ENCODE peak calls at places on chromosomes 16 and 17, in nine cellular contexts. One of them, this sample, is unnamed.

GRCh38 chr17:9211133-9211765 is 189.9 kb downstream of the NTN1 start:
- DNase-seq in stimulated activated naive CD4-positive, alpha-beta T cell: no peak
- DNase-seq in activated naive CD8-positive, alpha-beta T cell treated with anti-CD3 and anti-CD28 coated beads, Interleukin-2, amount 50 U/mL, for 16 hours: no peak
- DNase-seq in PC-3: peak; percentile 5
- DNase-seq in EH: no peak
- DNase-seq in T-helper 9 cell: no peak
- DNase-seq in HEK293T: no peak
- DNase-seq in D721Med: no peak
- DNase-seq in fibroblast of the conjunctiva: no peak
- DNase-seq in this sample: no peak

GRCh38 chr17:30278032-30278431 is 13.7 kb downstream of the BLMH start:
- DNase-seq in stimulated activated naive CD4-positive, alpha-beta T cell: no peak
- DNase-seq in activated naive CD8-positive, alpha-beta T cell treated with anti-CD3 and anti-CD28 coated beads, Interleukin-2, amount 50 U/mL, for 16 hours: no peak
- DNase-seq in PC-3: peak; percentile 9
- DNase-seq in EH: peak; percentile 48
- DNase-seq in T-helper 9 cell: no peak
- DNase-seq in HEK293T: peak; percentile 13
- DNase-seq in D721Med: no peak
- DNase-seq in fibroblast of the conjunctiva: peak; percentile 29
- DNase-seq in this sample: peak; percentile 65

GRCh38 chr17:9079461-9080103 is 58.3 kb downstream of the NTN1 start:
- DNase-seq in stimulated activated naive CD4-positive, alpha-beta T cell: no peak
- DNase-seq in activated naive CD8-positive, alpha-beta T cell treated with anti-CD3 and anti-CD28 coated beads, Interleukin-2, amount 50 U/mL, for 16 hours: no peak
- DNase-seq in PC-3: no peak
- DNase-seq in EH: no peak
- DNase-seq in T-helper 9 cell: no peak
- DNase-seq in HEK293T: no peak
- DNase-seq in D721Med: no peak
- DNase-seq in fibroblast of the conjunctiva: no peak
- DNase-seq in this sample: no peak

GRCh38 chr16:68972008-68972407 is 128.7 kb downstream of the TANGO6 start:
- DNase-seq in stimulated activated naive CD4-positive, alpha-beta T cell: no peak
- DNase-seq in activated naive CD8-positive, alpha-beta T cell treated with anti-CD3 and anti-CD28 coated beads, Interleukin-2, amount 50 U/mL, for 16 hours: no peak
- DNase-seq in PC-3: no peak
- DNase-seq in EH: no peak
- DNase-seq in T-helper 9 cell: no peak
- DNase-seq in HEK293T: no peak
- DNase-seq in D721Med: no peak
- DNase-seq in fibroblast of the conjunctiva: no peak
- DNase-seq in this sample: no peak

GRCh38 chr17:40364906-40365305 is 369 bp upstream of the GJD3 start:
- DNase-seq in stimulated activated naive CD4-positive, alpha-beta T cell: no peak
- DNase-seq in activated naive CD8-positive, alpha-beta T cell treated with anti-CD3 and anti-CD28 coated beads, Interleukin-2, amount 50 U/mL, for 16 hours: no peak
- DNase-seq in PC-3: no peak
- DNase-seq in EH: no peak
- DNase-seq in T-helper 9 cell: no peak
- DNase-seq in HEK293T: no peak
- DNase-seq in D721Med: no peak
- DNase-seq in fibroblast of the conjunctiva: no peak
- DNase-seq in this sample: no peak

GRCh38 chr16:84699147-84699711 is 571 bp upstream of the USP10 start:
- DNase-seq in stimulated activated naive CD4-positive, alpha-beta T cell: no peak
- DNase-seq in activated naive CD8-positive, alpha-beta T cell treated with anti-CD3 and anti-CD28 coated beads, Interleukin-2, amount 50 U/mL, for 16 hours: no peak
- DNase-seq in PC-3: peak; percentile 14
- DNase-seq in EH: no peak
- DNase-seq in T-helper 9 cell: no peak
- DNase-seq in HEK293T: peak; percentile 31
- DNase-seq in D721Med: no peak
- DNase-seq in fibroblast of the conjunctiva: no peak
- DNase-seq in this sample: no peak

GRCh38 chr16:824601-825000 is 24.1 kb upstream of the GNG13 start:
- DNase-seq in stimulated activated naive CD4-positive, alpha-beta T cell: no peak
- DNase-seq in activated naive CD8-positive, alpha-beta T cell treated with anti-CD3 and anti-CD28 coated beads, Interleukin-2, amount 50 U/mL, for 16 hours: no peak
- DNase-seq in PC-3: no peak
- DNase-seq in EH: no peak
- DNase-seq in T-helper 9 cell: no peak
- DNase-seq in HEK293T: no peak
- DNase-seq in D721Med: no peak
- DNase-seq in fibroblast of the conjunctiva: no peak
- DNase-seq in this sample: no peak

GRCh38 chr16:9489823-9490467 is 398.5 kb downstream of the HAPSTR1 start:
- DNase-seq in stimulated activated naive CD4-positive, alpha-beta T cell: no peak
- DNase-seq in activated naive CD8-positive, alpha-beta T cell treated with anti-CD3 and anti-CD28 coated beads, Interleukin-2, amount 50 U/mL, for 16 hours: no peak
- DNase-seq in PC-3: no peak
- DNase-seq in EH: no peak
- DNase-seq in T-helper 9 cell: no peak
- DNase-seq in HEK293T: no peak
- DNase-seq in D721Med: no peak
- DNase-seq in fibroblast of the conjunctiva: no peak
- DNase-seq in this sample: no peak

GRCh38 chr16:69905171-69905555 is 46.0 kb upstream of the CLEC18A start:
- DNase-seq in stimulated activated naive CD4-positive, alpha-beta T cell: no peak
- DNase-seq in activated naive CD8-positive, alpha-beta T cell treated with anti-CD3 and anti-CD28 coated beads, Interleukin-2, amount 50 U/mL, for 16 hours: no peak
- DNase-seq in PC-3: no peak
- DNase-seq in EH: no peak
- DNase-seq in T-helper 9 cell: no peak
- DNase-seq in HEK293T: no peak
- DNase-seq in D721Med: no peak
- DNase-seq in fibroblast of the conjunctiva: no peak
- DNase-seq in this sample: no peak

GRCh38 chr17:28529012-28529400 is 22.9 kb downstream of the FOXN1 start:
- DNase-seq in stimulated activated naive CD4-positive, alpha-beta T cell: no peak
- DNase-seq in activated naive CD8-positive, alpha-beta T cell treated with anti-CD3 and anti-CD28 coated beads, Interleukin-2, amount 50 U/mL, for 16 hours: no peak
- DNase-seq in PC-3: no peak
- DNase-seq in EH: no peak
- DNase-seq in T-helper 9 cell: no peak
- DNase-seq in HEK293T: no peak
- DNase-seq in D721Med: no peak
- DNase-seq in fibroblast of the conjunctiva: no peak
- DNase-seq in this sample: no peak

GRCh38 chr17:79438936-79439335 is 171.9 kb downstream of the RBFOX3 start:
- DNase-seq in stimulated activated naive CD4-positive, alpha-beta T cell: no peak
- DNase-seq in activated naive CD8-positive, alpha-beta T cell treated with anti-CD3 and anti-CD28 coated beads, Interleukin-2, amount 50 U/mL, for 16 hours: no peak
- DNase-seq in PC-3: no peak
- DNase-seq in EH: no peak
- DNase-seq in T-helper 9 cell: no peak
- DNase-seq in HEK293T: no peak
- DNase-seq in D721Med: peak; percentile 48
- DNase-seq in fibroblast of the conjunctiva: no peak
- DNase-seq in this sample: no peak

GRCh38 chr17:83067718-83068261 is 11.6 kb upstream of the METRNL start:
- DNase-seq in stimulated activated naive CD4-positive, alpha-beta T cell: no peak
- DNase-seq in activated naive CD8-positive, alpha-beta T cell treated with anti-CD3 and anti-CD28 coated beads, Interleukin-2, amount 50 U/mL, for 16 hours: no peak
- DNase-seq in PC-3: peak; percentile 39
- DNase-seq in EH: peak; percentile 30
- DNase-seq in T-helper 9 cell: no peak
- DNase-seq in HEK293T: peak; percentile 46
- DNase-seq in D721Med: no peak
- DNase-seq in fibroblast of the conjunctiva: no peak
- DNase-seq in this sample: no peak

GRCh38 chr16:3022208-3022696 is 1.5 kb downstream of the HCFC1R1 start:
- DNase-seq in stimulated activated naive CD4-positive, alpha-beta T cell: no peak
- DNase-seq in activated naive CD8-positive, alpha-beta T cell treated with anti-CD3 and anti-CD28 coated beads, Interleukin-2, amount 50 U/mL, for 16 hours: peak; percentile 78
- DNase-seq in PC-3: peak; percentile 89
- DNase-seq in EH: peak; percentile 98
- DNase-seq in T-helper 9 cell: peak; percentile 70
- DNase-seq in HEK293T: no peak
- DNase-seq in D721Med: no peak
- DNase-seq in fibroblast of the conjunctiva: peak; percentile 94
- DNase-seq in this sample: no peak

GRCh38 chr16:4667203-4667983 is 26.0 kb upstream of the NUDT16L1 start:
- DNase-seq in stimulated activated naive CD4-positive, alpha-beta T cell: no peak
- DNase-seq in activated naive CD8-positive, alpha-beta T cell treated with anti-CD3 and anti-CD28 coated beads, Interleukin-2, amount 50 U/mL, for 16 hours: no peak
- DNase-seq in PC-3: no peak
- DNase-seq in EH: no peak
- DNase-seq in T-helper 9 cell: no peak
- DNase-seq in HEK293T: no peak
- DNase-seq in D721Med: no peak
- DNase-seq in fibroblast of the conjunctiva: no peak
- DNase-seq in this sample: no peak

GRCh38 chr16:25177831-25178688 is 38.7 kb upstream of the AQP8 start:
- DNase-seq in stimulated activated naive CD4-positive, alpha-beta T cell: no peak
- DNase-seq in activated naive CD8-positive, alpha-beta T cell treated with anti-CD3 and anti-CD28 coated beads, Interleukin-2, amount 50 U/mL, for 16 hours: no peak
- DNase-seq in PC-3: no peak
- DNase-seq in EH: no peak
- DNase-seq in T-helper 9 cell: no peak
- DNase-seq in HEK293T: no peak
- DNase-seq in D721Med: no peak
- DNase-seq in fibroblast of the conjunctiva: no peak
- DNase-seq in this sample: no peak

GRCh38 chr16:56491657-56492261 is 28.1 kb downstream of the BBS2 start:
- DNase-seq in stimulated activated naive CD4-positive, alpha-beta T cell: no peak
- DNase-seq in activated naive CD8-positive, alpha-beta T cell treated with anti-CD3 and anti-CD28 coated beads, Interleukin-2, amount 50 U/mL, for 16 hours: no peak
- DNase-seq in PC-3: no peak
- DNase-seq in EH: no peak
- DNase-seq in T-helper 9 cell: no peak
- DNase-seq in HEK293T: no peak
- DNase-seq in D721Med: no peak
- DNase-seq in fibroblast of the conjunctiva: no peak
- DNase-seq in this sample: no peak

GRCh38 chr17:16491703-16492612 is at the start of gene LRRC75A:
- DNase-seq in stimulated activated naive CD4-positive, alpha-beta T cell: peak; percentile 11
- DNase-seq in activated naive CD8-positive, alpha-beta T cell treated with anti-CD3 and anti-CD28 coated beads, Interleukin-2, amount 50 U/mL, for 16 hours: no peak
- DNase-seq in PC-3: peak; percentile 45
- DNase-seq in EH: peak; percentile 53
- DNase-seq in T-helper 9 cell: peak; percentile 41
- DNase-seq in HEK293T: peak; percentile 74
- DNase-seq in D721Med: peak; percentile 71
- DNase-seq in fibroblast of the conjunctiva: no peak
- DNase-seq in this sample: peak; percentile 79

GRCh38 chr16:50739031-50739430 is 2.9 kb upstream of the CYLD start:
- DNase-seq in stimulated activated naive CD4-positive, alpha-beta T cell: no peak
- DNase-seq in activated naive CD8-positive, alpha-beta T cell treated with anti-CD3 and anti-CD28 coated beads, Interleukin-2, amount 50 U/mL, for 16 hours: no peak
- DNase-seq in PC-3: no peak
- DNase-seq in EH: no peak
- DNase-seq in T-helper 9 cell: no peak
- DNase-seq in HEK293T: no peak
- DNase-seq in D721Med: no peak
- DNase-seq in fibroblast of the conjunctiva: no peak
- DNase-seq in this sample: no peak

GRCh38 chr17:55717898-55718735 is 4.5 kb downstream of the TMEM100 start:
- DNase-seq in stimulated activated naive CD4-positive, alpha-beta T cell: peak; percentile 24
- DNase-seq in activated naive CD8-positive, alpha-beta T cell treated with anti-CD3 and anti-CD28 coated beads, Interleukin-2, amount 50 U/mL, for 16 hours: peak; percentile 27
- DNase-seq in PC-3: peak; percentile 90
- DNase-seq in EH: peak; percentile 66
- DNase-seq in T-helper 9 cell: peak; percentile 22
- DNase-seq in HEK293T: peak; percentile 49
- DNase-seq in D721Med: no peak
- DNase-seq in fibroblast of the conjunctiva: peak; percentile 58
- DNase-seq in this sample: peak; percentile 68

GRCh38 chr17:2086306-2086705 is 31.4 kb downstream of the HIC1 start:
- DNase-seq in stimulated activated naive CD4-positive, alpha-beta T cell: no peak
- DNase-seq in activated naive CD8-positive, alpha-beta T cell treated with anti-CD3 and anti-CD28 coated beads, Interleukin-2, amount 50 U/mL, for 16 hours: no peak
- DNase-seq in PC-3: no peak
- DNase-seq in EH: no peak
- DNase-seq in T-helper 9 cell: no peak
- DNase-seq in HEK293T: no peak
- DNase-seq in D721Med: no peak
- DNase-seq in fibroblast of the conjunctiva: no peak
- DNase-seq in this sample: no peak

GRCh38 chr17:44623070-44623725 is 33.1 kb upstream of the MEIOC start:
- DNase-seq in stimulated activated naive CD4-positive, alpha-beta T cell: no peak
- DNase-seq in activated naive CD8-positive, alpha-beta T cell treated with anti-CD3 and anti-CD28 coated beads, Interleukin-2, amount 50 U/mL, for 16 hours: no peak
- DNase-seq in PC-3: peak; percentile 43
- DNase-seq in EH: peak; percentile 32
- DNase-seq in T-helper 9 cell: no peak
- DNase-seq in HEK293T: no peak
- DNase-seq in D721Med: no peak
- DNase-seq in fibroblast of the conjunctiva: no peak
- DNase-seq in this sample: peak; percentile 41

GRCh38 chr16:83813818-83814653 is 6.3 kb downstream of the HSBP1 start:
- DNase-seq in stimulated activated naive CD4-positive, alpha-beta T cell: no peak
- DNase-seq in activated naive CD8-positive, alpha-beta T cell treated with anti-CD3 and anti-CD28 coated beads, Interleukin-2, amount 50 U/mL, for 16 hours: no peak
- DNase-seq in PC-3: peak; percentile 28
- DNase-seq in EH: peak; percentile 73
- DNase-seq in T-helper 9 cell: no peak
- DNase-seq in HEK293T: no peak
- DNase-seq in D721Med: no peak
- DNase-seq in fibroblast of the conjunctiva: peak; percentile 59
- DNase-seq in this sample: no peak

GRCh38 chr17:55054429-55054828 is 85.9 kb downstream of the STXBP4 start:
- DNase-seq in stimulated activated naive CD4-positive, alpha-beta T cell: no peak
- DNase-seq in activated naive CD8-positive, alpha-beta T cell treated with anti-CD3 and anti-CD28 coated beads, Interleukin-2, amount 50 U/mL, for 16 hours: no peak
- DNase-seq in PC-3: no peak
- DNase-seq in EH: no peak
- DNase-seq in T-helper 9 cell: no peak
- DNase-seq in HEK293T: no peak
- DNase-seq in D721Med: no peak
- DNase-seq in fibroblast of the conjunctiva: no peak
- DNase-seq in this sample: no peak

GRCh38 chr16:61146429-61146828 is 889.8 kb downstream of the CDH8 start:
- DNase-seq in stimulated activated naive CD4-positive, alpha-beta T cell: no peak
- DNase-seq in activated naive CD8-positive, alpha-beta T cell treated with anti-CD3 and anti-CD28 coated beads, Interleukin-2, amount 50 U/mL, for 16 hours: no peak
- DNase-seq in PC-3: no peak
- DNase-seq in EH: no peak
- DNase-seq in T-helper 9 cell: no peak
- DNase-seq in HEK293T: no peak
- DNase-seq in D721Med: no peak
- DNase-seq in fibroblast of the conjunctiva: no peak
- DNase-seq in this sample: no peak

GRCh38 chr16:53081032-53081424 is 26.2 kb downstream of the CHD9 start:
- DNase-seq in stimulated activated naive CD4-positive, alpha-beta T cell: no peak
- DNase-seq in activated naive CD8-positive, alpha-beta T cell treated with anti-CD3 and anti-CD28 coated beads, Interleukin-2, amount 50 U/mL, for 16 hours: no peak
- DNase-seq in PC-3: no peak
- DNase-seq in EH: no peak
- DNase-seq in T-helper 9 cell: no peak
- DNase-seq in HEK293T: no peak
- DNase-seq in D721Med: no peak
- DNase-seq in fibroblast of the conjunctiva: no peak
- DNase-seq in this sample: no peak

This sample was measured in D341Med.